ENCODE peak calls at places on chromosomes 7 and 10, in nine cellular contexts. T is A549, U is K562, W is upper lobe of left lung, Q is transverse colon, C is body of pancreas, M is spleen, P is thyroid gland, O is tibial nerve. G is an unnamed sample.

GRCh38 chr10:8539056-8539455 is 484.6 kb downstream of the GATA3 start:
- DNase-seq in U (no peak), P (no peak), W (no peak), T (no peak), C (no peak), M (no peak), O (no peak), Q (no peak), G (no peak)

GRCh38 chr10:50788951-50789904 is 49.5 kb downstream of the ASAH2B start:
- DNase-seq in C (peak; percentile 45), P (peak; percentile 8), Q (no peak), T (peak; percentile 47), U (peak; percentile 42), O (no peak), W (no peak), M (no peak), G (no peak)

GRCh38 chr10:6163364-6164270 is 39.1 kb upstream of the PFKFB3 start:
- DNase-seq in W (peak; percentile 99), O (peak; percentile 71), C (peak; percentile 94), Q (peak; percentile 94), M (peak; percentile 98), U (peak; percentile 97), P (peak; percentile 93), T (peak; percentile 89), G (peak; percentile 94)

GRCh38 chr10:102352066-102352715 is 43.3 kb upstream of the NFKB2 start:
- DNase-seq in U (peak; percentile 63), W (peak; percentile 31), M (peak; percentile 81), T (peak; percentile 68), C (peak; percentile 45), O (peak; percentile 67), P (peak; percentile 36), Q (peak; percentile 59), G (peak; percentile 35)

GRCh38 chr10:120948889-120949382 is 97.8 kb downstream of the WDR11 start:
- DNase-seq in U (peak; percentile 73), W (peak; percentile 94), O (peak; percentile 62), C (peak; percentile 47), T (no peak), M (peak; percentile 83), Q (peak; percentile 69), P (peak; percentile 69), G (peak; percentile 70)

GRCh38 chr10:130254168-130255061 is 118.2 kb downstream of the GLRX3 start:
- DNase-seq in M (no peak), U (no peak), Q (no peak), W (peak; percentile 37), T (no peak), O (no peak), P (no peak), C (no peak), G (no peak)

GRCh38 chr7:69577221-69577620 is 21.1 kb upstream of the AUTS2 start:
- DNase-seq in M (no peak), Q (no peak), O (no peak), U (no peak), W (no peak), C (no peak), T (no peak), P (no peak), G (no peak)

GRCh38 chr7:134686782-134687181 is 40.1 kb downstream of the BPGM start:
- DNase-seq in P (no peak), C (no peak), O (no peak), U (no peak), T (peak; percentile 38), W (no peak), M (no peak), Q (no peak), G (no peak)

GRCh38 chr7:107874605-107875446 is 16.2 kb upstream of the DLD start:
- DNase-seq in Q (peak; percentile 53), T (peak; percentile 66), O (peak; percentile 73), U (peak; percentile 77), M (no peak), W (no peak), P (peak; percentile 22), C (peak; percentile 64), G (no peak)

GRCh38 chr10:132524443-132525285 is 12.9 kb upstream of the INPP5A start:
- DNase-seq in T (no peak), M (peak; percentile 51), U (no peak), O (no peak), C (no peak), P (no peak), Q (peak; percentile 6), W (no peak), G (no peak)

GRCh38 chr10:60172363-60172990 is 217.2 kb downstream of the ANK3 start:
- DNase-seq in U (no peak), P (no peak), M (no peak), C (no peak), W (no peak), Q (no peak), T (no peak), O (no peak), G (no peak)

GRCh38 chr7:157194948-157195347 is 56.2 kb downstream of the UBE3C start:
- DNase-seq in U (no peak), Q (no peak), W (no peak), P (no peak), O (no peak), M (no peak), C (no peak), T (no peak), G (no peak)

GRCh38 chr10:88262591-88263234 is 320.4 kb downstream of the RNLS start:
- DNase-seq in Q (no peak), T (no peak), P (no peak), U (no peak), M (no peak), C (no peak), W (no peak), O (no peak), G (no peak)

GRCh38 chr10:88256013-88256680 is 327.0 kb downstream of the RNLS start:
- DNase-seq in C (peak; percentile 47), Q (no peak), M (no peak), W (no peak), U (no peak), T (no peak), O (peak; percentile 79), P (peak; percentile 7), G (peak; percentile 82)

GRCh38 chr10:88260329-88261051 is 322.6 kb downstream of the RNLS start:
- DNase-seq in O (no peak), P (no peak), W (no peak), T (no peak), U (no peak), Q (no peak), C (no peak), M (no peak), G (no peak)

GRCh38 chr10:88261152-88261551 is 322.0 kb downstream of the RNLS start:
- DNase-seq in T (no peak), W (no peak), Q (no peak), M (no peak), C (no peak), P (no peak), O (no peak), U (no peak), G (no peak)

DNA sequence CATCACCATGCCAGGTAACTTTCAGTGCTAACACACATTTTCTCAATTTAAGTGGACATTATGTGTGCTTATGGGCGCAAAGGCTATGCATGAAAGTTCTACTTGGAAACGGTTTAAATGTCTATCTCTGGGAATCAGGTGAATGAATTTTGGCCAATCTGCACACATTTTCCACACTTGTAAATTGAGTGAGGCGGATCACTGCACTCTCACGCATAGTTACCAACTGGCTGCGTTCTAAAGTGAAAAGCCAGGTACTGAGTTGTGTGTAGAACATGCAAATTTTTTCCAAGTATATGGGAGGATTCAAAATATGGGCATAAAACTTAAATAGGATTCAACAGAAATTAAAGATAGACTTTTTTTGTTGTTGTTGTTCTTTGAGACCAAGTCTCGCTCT is 323.7 kb downstream of the RNLS start:
- DNase-seq in P (peak; percentile 59), C (no peak), Q (no peak), O (no peak), M (no peak), T (no peak), W (no peak), U (no peak), G (no peak)
- TF ChIP-seq POLR2A in P (no peak), C (no peak), Q (no peak), O (no peak), M (no peak), T (no peak), W (no peak), U (no peak), G (no peak)

GRCh38 chr10:93600861-93601773 is at the start of gene RBP4:
- DNase-seq in Q (no peak), T (peak; percentile 47), U (no peak), M (no peak), W (peak; percentile 86), P (peak; percentile 5), C (peak; percentile 27), O (peak; percentile 12), G (no peak)
- H3K27ac ChIP-seq in Q (no peak within 1 kb of the TSS), T (peak within 1 kb of the TSS; percentile 90), U (no peak within 1 kb of the TSS), M (no peak within 1 kb of the TSS), W (no peak within 1 kb of the TSS), P (no peak within 1 kb of the TSS), C (no peak within 1 kb of the TSS), O (no peak within 1 kb of the TSS), G (no peak within 1 kb of the TSS)

DNA sequence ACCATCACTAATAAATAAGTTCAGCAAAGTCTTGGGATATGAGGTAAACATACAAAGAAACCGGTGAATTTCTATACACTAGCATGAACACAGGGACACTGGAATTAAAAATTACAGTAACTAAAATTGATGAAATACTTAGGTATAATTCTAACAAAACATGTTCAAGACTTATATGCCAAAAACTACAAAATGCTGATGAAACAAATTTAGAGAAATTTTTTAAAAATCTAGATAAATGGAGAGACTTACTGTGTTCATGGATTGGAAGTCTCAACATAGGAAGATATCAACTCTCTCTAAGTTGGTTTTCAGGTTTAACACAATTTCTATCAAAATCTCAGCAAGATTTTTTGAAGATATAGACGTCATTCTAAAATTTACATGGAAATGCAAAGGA is 128.8 kb upstream of the RET start:
- DNase-seq in O (no peak), W (no peak), U (no peak), P (no peak), C (no peak), M (no peak), T (no peak), Q (no peak), G (no peak)
- TF ChIP-seq POLR2A in O (no peak), W (no peak), U (no peak), P (no peak), C (no peak), M (no peak), T (no peak), Q (no peak), G (no peak)

GRCh38 chr10:7317799-7318446 is 92.9 kb downstream of the SFMBT2 start:
- DNase-seq in P (no peak), M (no peak), Q (no peak), T (no peak), O (no peak), C (no peak), W (no peak), U (no peak), G (no peak)

GRCh38 chr10:7315906-7316305 is 94.9 kb downstream of the SFMBT2 start:
- DNase-seq in U (no peak), T (no peak), P (no peak), C (no peak), Q (no peak), W (no peak), O (no peak), M (no peak), G (no peak)

GRCh38 chr10:7318836-7319235 is 92.0 kb downstream of the SFMBT2 start:
- DNase-seq in W (no peak), U (no peak), M (no peak), C (no peak), Q (no peak), P (no peak), O (no peak), T (no peak), G (peak; percentile 39)

GRCh38 chr10:7314068-7314646 is 96.7 kb downstream of the SFMBT2 start:
- DNase-seq in Q (no peak), U (peak; percentile 23), W (no peak), C (no peak), O (no peak), T (peak; percentile 38), P (no peak), M (no peak), G (no peak)

GRCh38 chr10:7316839-7317238 is 94.0 kb downstream of the SFMBT2 start:
- DNase-seq in T (no peak), O (no peak), M (no peak), U (no peak), W (no peak), Q (no peak), C (no peak), P (no peak), G (no peak)
- H3K27ac ChIP-seq in T (peak overlapping the region; percentile 88), O (no peak overlapping the region), M (no peak overlapping the region), U (no peak overlapping the region), W (no peak overlapping the region), Q (no peak overlapping the region), C (no peak overlapping the region), P (no peak overlapping the region), G (no peak overlapping the region)

G was measured in heart left ventricle.